ENCODE peak calls at places on chromosomes 16 and 17, in nine cellular contexts. D is activated CD4-positive, alpha-beta T cell treated with anti-CD3 and anti-CD28 coated beads, Interleukin-2, amount 50 U/mL, for 24 hours; Y is RCC 7860; I is cardiac fibroblast; M is CD8-positive, alpha-beta T cell; P is ELR; F is small intestine; T is B cell; Z is stimulated activated CD8-positive, alpha-beta memory T cell treated with anti-CD3 and anti-CD28 coated beads, Interleukin-12 subunit alpha, Interleukin-12 subunit beta, amount 100 ng/mL, for 1 hour. X is an unnamed sample.

GRCh38 chr16:54268340-54268739 is 18.2 kb downstream of the IRX3 start:
- DNase-seq in F (no peak), I (no peak), Z (no peak), P (no peak), Y (no peak), M (no peak), D (no peak), T (no peak), X (no peak)

GRCh38 chr17:80731255-80731840 is 186.7 kb downstream of the RPTOR start:
- DNase-seq in F (no peak), Z (no peak), I (no peak), P (no peak), M (no peak), T (no peak), D (no peak), Y (no peak), X (no peak)

GRCh38 chr16:65663774-65664173 is 541.9 kb upstream of the CDH11 start:
- DNase-seq in Z (no peak), D (no peak), P (peak; percentile 23), I (no peak), F (no peak), T (no peak), Y (no peak), M (no peak), X (no peak)

GRCh38 chr17:27382025-27382424 is 74.2 kb upstream of the KSR1 start:
- DNase-seq in P (no peak), Z (no peak), I (no peak), D (no peak), T (no peak), F (no peak), Y (no peak), M (no peak), X (no peak)

GRCh38 chr16:8595783-8596182 is 5.5 kb upstream of the TMEM114 start:
- DNase-seq in M (no peak), Y (no peak), D (no peak), T (no peak), I (no peak), Z (no peak), P (no peak), F (no peak), X (no peak)

GRCh38 chr16:11405331-11406176 is 60.3 kb downstream of the RMI2 start:
- DNase-seq in Y (peak; percentile 6), M (no peak), Z (peak; percentile 19), P (peak; percentile 52), F (peak; percentile 11), T (peak; percentile 56), I (peak; percentile 31), D (peak; percentile 47), X (peak; percentile 22)

GRCh38 chr16:31347445-31347844 is 7.5 kb upstream of the ITGAX start:
- DNase-seq in F (no peak), D (no peak), I (no peak), Z (no peak), P (no peak), Y (no peak), T (no peak), M (no peak), X (no peak)

GRCh38 chr17:17366941-17367885 is 64.0 kb downstream of the NT5M start:
- DNase-seq in I (no peak), P (no peak), D (no peak), F (no peak), T (no peak), Z (no peak), M (no peak), Y (no peak), X (no peak)

X was measured in immature natural killer cell.